ENCODE peak calls at places on chromosomes 4 and X, in eight cellular contexts. J, I, Z, B, D, K, U and M are unnamed samples.

GRCh38 chr4:170428929-170429328 is 339.2 kb upstream of the AADAT start:
- DNase-seq in J (no peak), I (no peak), Z (no peak), B (no peak), D (no peak), K (no peak), U (no peak), M (no peak)

GRCh38 chrX:68415289-68415688 is 18.0 kb downstream of the OPHN1 start:
- DNase-seq in J (no peak), I (no peak), Z (no peak), B (no peak), D (no peak), K (no peak), U (peak; percentile 6), M (no peak)

GRCh38 chr4:119748853-119749252 is 120.2 kb upstream of the PDE5A start:
- DNase-seq in J (no peak), I (no peak), Z (no peak), B (no peak), D (no peak), K (no peak), U (no peak), M (no peak)

GRCh38 chrX:113059714-113060113 is 219.1 kb upstream of the AMOT start:
- DNase-seq in J (no peak), I (no peak), Z (no peak), B (no peak), D (no peak), K (no peak), U (no peak), M (no peak)

GRCh38 chr4:45442466-45442865 is 681.4 kb downstream of the GABRG1 start:
- DNase-seq in J (peak; percentile 13), I (no peak), Z (no peak), B (no peak), D (no peak), K (no peak), U (peak; percentile 31), M (no peak)

GRCh38 chr4:98657531-98658286 is 702 bp downstream of the TSPAN5 start:
- DNase-seq in J (peak; percentile 17), I (peak; percentile 65), Z (no peak), B (no peak), D (peak; percentile 56), K (no peak), U (peak; percentile 81), M (no peak)

GRCh38 chr4:5370286-5370685 is 319.0 kb downstream of the STK32B start:
- DNase-seq in J (no peak), I (no peak), Z (no peak), B (peak; percentile 39), D (peak; percentile 44), K (no peak), U (peak; percentile 72), M (no peak)

GRCh38 chr4:8205749-8206611 is 6.9 kb downstream of the SH3TC1 start:
- DNase-seq in J (no peak), I (no peak), Z (no peak), B (no peak), D (no peak), K (no peak), U (peak; percentile 91), M (no peak)

GRCh38 chr4:39648827-39649558 is 10.3 kb upstream of the SMIM14 start:
- DNase-seq in J (no peak), I (no peak), Z (no peak), B (no peak), D (no peak), K (no peak), U (no peak), M (no peak)

GRCh38 chr4:120692964-120693363 is 229.6 kb downstream of the PRDM5 start:
- DNase-seq in J (peak; percentile 55), I (no peak), Z (no peak), B (peak; percentile 66), D (peak; percentile 6), K (no peak), U (peak; percentile 90), M (no peak)

GRCh38 chr4:7950301-7951092 is 10.8 kb upstream of the AFAP1 start:
- DNase-seq in J (no peak), I (no peak), Z (no peak), B (no peak), D (no peak), K (no peak), U (no peak), M (no peak)

GRCh38 chr4:147825451-147826287 is 93.8 kb downstream of the ARHGAP10 start:
- DNase-seq in J (peak; percentile 58), I (no peak), Z (no peak), B (no peak), D (no peak), K (no peak), U (peak; percentile 67), M (no peak)

GRCh38 chrX:66030505-66031317 is 9.2 kb downstream of the VSIG4 start:
- DNase-seq in J (peak; percentile 24), I (no peak), Z (no peak), B (no peak), D (no peak), K (no peak), U (peak; percentile 3), M (no peak)

GRCh38 chr4:152278505-152279301 is 257.2 kb downstream of the FBXW7 start:
- DNase-seq in J (peak; percentile 49), I (no peak), Z (no peak), B (no peak), D (no peak), K (no peak), U (no peak), M (peak; percentile 45)

GRCh38 chrX:150499240-150499639 is 69.2 kb upstream of the MTM1 start:
- DNase-seq in J (no peak), I (no peak), Z (no peak), B (no peak), D (no peak), K (no peak), U (no peak), M (no peak)

GRCh38 chrX:119573222-119573621 is 1.1 kb upstream of the UBE2A start:
- DNase-seq in J (peak; percentile 49), I (no peak), Z (no peak), B (no peak), D (no peak), K (no peak), U (no peak), M (no peak)
- H3K27ac ChIP-seq in J (no peak overlapping the region), I (no peak overlapping the region), Z (no peak overlapping the region), B (no peak overlapping the region), D (no peak overlapping the region), K (peak overlapping the region; percentile 97), U (no peak overlapping the region), M (peak overlapping the region; percentile 95)

GRCh38 chrX:10048695-10049094 is 81.5 kb downstream of the CLDN34 start:
- DNase-seq in J (no peak), I (no peak), Z (no peak), B (no peak), D (no peak), K (no peak), U (no peak), M (no peak)

GRCh38 chrX:10050481-10050880 is 83.3 kb downstream of the CLDN34 start:
- DNase-seq in J (no peak), I (peak; percentile 13), Z (no peak), B (no peak), D (no peak), K (no peak), U (peak; percentile 31), M (no peak)

GRCh38 chrX:10048076-10048475 is 80.9 kb downstream of the CLDN34 start:
- DNase-seq in J (no peak), I (no peak), Z (no peak), B (no peak), D (no peak), K (no peak), U (no peak), M (no peak)

GRCh38 chrX:10047631-10048030 is 80.5 kb downstream of the CLDN34 start:
- DNase-seq in J (no peak), I (no peak), Z (no peak), B (no peak), D (no peak), K (no peak), U (no peak), M (no peak)

GRCh38 chrX:10049246-10049645 is 82.1 kb downstream of the CLDN34 start:
- DNase-seq in J (no peak), I (no peak), Z (no peak), B (no peak), D (no peak), K (no peak), U (no peak), M (no peak)
- H3K27ac ChIP-seq in J (no peak overlapping the region), I (peak overlapping the region; percentile 49), Z (no peak overlapping the region), B (no peak overlapping the region), D (no peak overlapping the region), K (peak overlapping the region; percentile 44), U (no peak overlapping the region), M (no peak overlapping the region)

GRCh38 chrX:39338583-39338982 is 537.3 kb downstream of the MID1IP1 start:
- DNase-seq in J (no peak), I (no peak), Z (no peak), B (no peak), D (no peak), K (no peak), U (no peak), M (no peak)

GRCh38 chrX:39337461-39337860 is 536.2 kb downstream of the MID1IP1 start:
- DNase-seq in J (no peak), I (no peak), Z (no peak), B (no peak), D (no peak), K (no peak), U (no peak), M (no peak)

GRCh38 chrX:39336709-39337294 is 535.5 kb downstream of the MID1IP1 start:
- DNase-seq in J (peak; percentile 12), I (no peak), Z (no peak), B (no peak), D (no peak), K (no peak), U (no peak), M (no peak)

GRCh38 chrX:39331062-39331704 is 529.9 kb downstream of the MID1IP1 start:
- DNase-seq in J (no peak), I (no peak), Z (no peak), B (no peak), D (no peak), K (no peak), U (no peak), M (no peak)

DNA sequence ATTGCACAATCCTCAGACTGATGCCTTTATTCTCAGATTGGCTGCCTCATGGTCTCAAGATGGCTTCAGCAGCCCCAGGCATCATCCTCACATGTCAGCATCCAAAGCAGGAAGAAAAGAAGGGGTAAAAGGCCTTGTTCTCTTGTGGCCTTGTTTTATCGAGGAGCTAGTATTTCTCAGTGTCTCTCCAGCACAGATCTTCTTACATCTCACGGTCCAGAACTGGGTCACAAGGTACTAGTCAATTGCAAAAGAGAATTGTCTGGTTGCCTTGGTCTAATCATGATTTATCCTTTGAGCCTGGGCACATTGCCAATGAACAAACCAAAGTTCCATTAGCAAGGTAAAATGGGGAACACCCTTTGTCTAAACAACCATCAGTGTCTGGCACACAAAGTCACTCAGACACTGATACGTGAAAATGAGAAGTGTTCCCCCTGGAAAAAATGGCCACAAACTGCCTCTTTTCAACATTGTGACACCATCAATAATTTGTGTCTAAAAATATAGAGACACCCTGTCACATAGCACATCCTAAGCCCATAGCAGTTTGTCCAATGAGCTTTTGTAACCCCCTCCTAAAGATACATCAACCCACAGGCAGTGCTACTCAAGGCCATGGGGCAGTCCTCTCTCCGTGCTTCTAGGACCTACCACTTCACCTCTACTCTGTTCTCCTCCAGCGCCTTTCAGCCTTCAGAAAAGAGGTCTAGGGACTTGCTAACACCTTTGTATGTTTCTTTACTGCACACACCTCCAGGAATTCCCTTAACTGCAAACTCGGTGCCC is 534.4 kb downstream of the MID1IP1 start:
- DNase-seq in J (peak; percentile 89), I (no peak), Z (no peak), B (no peak), D (no peak), K (no peak), U (no peak), M (no peak)
- H3K27ac ChIP-seq in J (no peak overlapping the region), I (no peak overlapping the region), Z (no peak overlapping the region), B (no peak overlapping the region), D (no peak overlapping the region), K (peak overlapping the region; percentile 70), U (no peak overlapping the region), M (peak overlapping the region; percentile 68)

GRCh38 chrX:115941388-115941787 is 229.2 kb upstream of the AGTR2 start:
- DNase-seq in J (no peak), I (no peak), Z (no peak), B (no peak), D (no peak), K (no peak), U (no peak), M (no peak)
- H3K27ac ChIP-seq in J (no peak overlapping the region), I (peak overlapping the region; percentile 49), Z (no peak overlapping the region), B (no peak overlapping the region), D (no peak overlapping the region), K (no peak overlapping the region), U (no peak overlapping the region), M (no peak overlapping the region)